ENCODE peak calls at places on chromosomes 4 and X, in five cellular contexts. Q, Z, J, B and K are unnamed samples.

GRCh38 chrX:22135171-22135711 is 103.1 kb downstream of the PHEX start:
- DNase-seq in B (peak; percentile 64), J (no peak), Z (no peak), Q (peak; percentile 15), K (no peak)

GRCh38 chr4:7073526-7074390 is 5.9 kb upstream of the GRPEL1 start:
- DNase-seq in J (no peak), Q (peak; percentile 79), Z (peak; percentile 13), B (peak; percentile 71), K (peak; percentile 70)

GRCh38 chrX:48540480-48540879 is 966 bp downstream of the TBC1D25 start:
- DNase-seq in Q (no peak), B (no peak), Z (no peak), J (no peak), K (no peak)

GRCh38 chrX:77087529-77088169 is 359.5 kb upstream of the FGF16 start:
- DNase-seq in Q (no peak), B (peak; percentile 44), J (peak; percentile 48), Z (no peak), K (no peak)

GRCh38 chrX:45750639-45751038 is 550.0 kb upstream of the DIPK2B start:
- DNase-seq in Q (no peak), Z (no peak), B (no peak), J (no peak), K (no peak)

GRCh38 chr4:149345424-149345823 is 470.2 kb downstream of the IQCM start:
- DNase-seq in B (no peak), Q (no peak), J (no peak), Z (no peak), K (no peak)

GRCh38 chrX:44495091-44495490 is 47.6 kb downstream of the FUNDC1 start:
- DNase-seq in Q (no peak), Z (no peak), J (no peak), B (no peak), K (no peak)

GRCh38 chr4:25925486-25926201 is 11.6 kb downstream of the SMIM20 start:
- DNase-seq in B (peak; percentile 52), Q (peak; percentile 54), Z (peak; percentile 59), J (peak; percentile 61), K (peak; percentile 75)

GRCh38 chr4:177442623-177443155 is 452 bp upstream of the AGA start:
- DNase-seq in Z (no peak), B (no peak), Q (no peak), J (no peak), K (no peak)

GRCh38 chrX:108664701-108665100 is 71.7 kb downstream of the IRS4 start:
- DNase-seq in J (no peak), Q (no peak), Z (no peak), B (no peak), K (no peak)

GRCh38 chr4:5940470-5941203 is 47.8 kb upstream of the CRMP1 start:
- DNase-seq in B (peak; percentile 39), Q (peak; percentile 44), Z (no peak), J (no peak), K (no peak)